ENCODE peak calls at places on chromosomes 12 and 14, in nine cellular contexts. T is brain microvascular endothelial cell; E is ovary; N is CD8-positive, alpha-beta memory T cell; C is uterus; Y is astrocyte; Q is CD8-positive, alpha-beta T cell; J is neuronal stem cell; D is heart left ventricle. H is an unnamed sample.

GRCh38 chr12:97943359-97943758 is 480.8 kb downstream of the RMST start:
- DNase-seq in E (no peak), T (no peak), Y (no peak), D (no peak), C (no peak), J (no peak), Q (no peak), N (no peak), H (no peak)

GRCh38 chr14:54166049-54166950 is 209.7 kb upstream of the BMP4 start:
- DNase-seq in N (no peak), C (no peak), Q (no peak), J (no peak), T (no peak), Y (no peak), D (no peak), E (no peak), H (no peak)

GRCh38 chr12:89468648-89469326 is 55.8 kb downstream of the GALNT4 start:
- DNase-seq in N (no peak), C (no peak), J (no peak), Q (no peak), T (no peak), D (no peak), Y (no peak), E (no peak), H (no peak)

GRCh38 chr12:44078273-44078672 is 242.4 kb downstream of the TMEM117 start:
- DNase-seq in N (no peak), T (no peak), E (no peak), C (no peak), J (no peak), Y (no peak), Q (no peak), D (no peak), H (no peak)

GRCh38 chr12:38484821-38485220 is 168.2 kb downstream of the ALG10B start:
- DNase-seq in T (no peak), D (no peak), Y (no peak), J (no peak), Q (no peak), E (no peak), N (no peak), C (no peak), H (no peak)

GRCh38 chr12:6326316-6326959 is 15.4 kb downstream of the TNFRSF1A start:
- DNase-seq in D (peak; percentile 68), E (peak; percentile 77), C (peak; percentile 75), Q (no peak), Y (no peak), J (no peak), N (no peak), T (peak; percentile 44), H (peak; percentile 69)

GRCh38 chr14:36658091-36659009 is 3.3 kb upstream of the PAX9 start:
- DNase-seq in Y (no peak), J (no peak), N (no peak), E (no peak), D (no peak), C (no peak), T (no peak), Q (no peak), H (no peak)

GRCh38 chr12:92396647-92397258 is 251.1 kb upstream of the BTG1 start:
- DNase-seq in D (no peak), E (no peak), T (peak; percentile 63), Q (no peak), N (no peak), C (no peak), Y (peak; percentile 62), J (no peak), H (peak; percentile 71)

GRCh38 chr12:50043854-50044253 is 13.5 kb upstream of the ASIC1 start:
- DNase-seq in D (no peak), J (no peak), N (no peak), E (no peak), Y (no peak), C (no peak), T (no peak), Q (no peak), H (no peak)

GRCh38 chr14:25086081-25086480 is 36.1 kb upstream of the STXBP6 start:
- DNase-seq in Q (no peak), C (no peak), Y (no peak), N (no peak), J (no peak), T (no peak), E (no peak), D (no peak), H (no peak)

GRCh38 chr12:131204416-131205311 is 251.0 kb downstream of the ADGRD1 start:
- DNase-seq in T (no peak), N (no peak), Q (no peak), D (no peak), Y (no peak), E (no peak), C (no peak), J (no peak), H (no peak)

GRCh38 chr14:26841920-26842741 is 244.3 kb upstream of the NOVA1 start:
- DNase-seq in C (peak; percentile 66), Y (peak; percentile 98), D (peak; percentile 38), E (peak; percentile 32), T (peak; percentile 53), Q (no peak), N (no peak), J (no peak), H (no peak)

GRCh38 chr12:47795121-47795813 is 22.2 kb downstream of the SLC48A1 start:
- DNase-seq in N (no peak), J (no peak), Y (no peak), C (no peak), Q (no peak), T (no peak), E (no peak), D (no peak), H (no peak)

GRCh38 chr12:91381309-91381804 is 198.7 kb upstream of the DCN start:
- DNase-seq in E (peak; percentile 36), J (peak; percentile 84), Y (peak; percentile 86), N (no peak), D (peak; percentile 70), C (peak; percentile 38), T (peak; percentile 83), Q (no peak), H (peak; percentile 85)

GRCh38 chr14:55578511-55578910 is 1.5 kb upstream of the KTN1 start:
- DNase-seq in Y (no peak), N (no peak), C (no peak), E (no peak), T (no peak), D (no peak), J (no peak), Q (no peak), H (peak; percentile 7)

GRCh38 chr12:124296916-124297351 is 2.0 kb downstream of the RFLNA start:
- DNase-seq in Q (no peak), C (no peak), E (no peak), D (no peak), T (no peak), Y (no peak), J (no peak), N (no peak), H (no peak)
- H3K4me3 ChIP-seq in Q (no peak overlapping the region), C (no peak overlapping the region), E (no peak overlapping the region), D (no peak overlapping the region), T (no peak overlapping the region), Y (peak overlapping the region; percentile 48), J (peak overlapping the region; percentile 42), N (no peak overlapping the region), H (peak overlapping the region; percentile 91)

GRCh38 chr12:10715491-10715890 is 7.6 kb downstream of the YBX3 start:
- DNase-seq in Y (no peak), C (no peak), E (no peak), N (no peak), J (no peak), Q (no peak), D (no peak), T (no peak), H (no peak)
- H3K36me3 ChIP-seq in Y (peaks cover 39% of the 10 kb centered on the region), C (no peaks in the 10 kb centered on the region), E (no peaks in the 10 kb centered on the region), N (no peaks in the 10 kb centered on the region), J (peaks cover 6% of the 10 kb centered on the region), Q (no peaks in the 10 kb centered on the region), D (peaks cover 58% of the 10 kb centered on the region), T (peaks cover 27% of the 10 kb centered on the region), H (peaks cover 36% of the 10 kb centered on the region)

GRCh38 chr14:102775855-102776760 is 1.1 kb upstream of the TRAF3 start:
- DNase-seq in E (no peak), T (peak; percentile 76), J (no peak), D (no peak), C (peak; percentile 32), Q (peak; percentile 14), Y (peak; percentile 77), N (no peak), H (peak; percentile 17)

GRCh38 chr14:102777711-102778615 is 714 bp downstream of the TRAF3 start:
- DNase-seq in N (peak; percentile 12), J (no peak), T (peak; percentile 14), D (peak; percentile 9), Y (peak; percentile 47), C (peak; percentile 21), Q (peak; percentile 23), E (peak; percentile 58), H (peak; percentile 27)

GRCh38 chr14:102772781-102773570 is 4.3 kb upstream of the TRAF3 start:
- DNase-seq in Q (no peak), C (no peak), N (no peak), T (no peak), D (no peak), J (no peak), E (no peak), Y (no peak), H (no peak)

GRCh38 chr14:102776761-102777710 is at the start of gene TRAF3:
- DNase-seq in E (peak; percentile 83), C (peak; percentile 69), D (peak; percentile 72), Y (peak; percentile 47), N (peak; percentile 84), J (no peak), Q (peak; percentile 81), T (peak; percentile 40), H (peak; percentile 59)

DNA sequence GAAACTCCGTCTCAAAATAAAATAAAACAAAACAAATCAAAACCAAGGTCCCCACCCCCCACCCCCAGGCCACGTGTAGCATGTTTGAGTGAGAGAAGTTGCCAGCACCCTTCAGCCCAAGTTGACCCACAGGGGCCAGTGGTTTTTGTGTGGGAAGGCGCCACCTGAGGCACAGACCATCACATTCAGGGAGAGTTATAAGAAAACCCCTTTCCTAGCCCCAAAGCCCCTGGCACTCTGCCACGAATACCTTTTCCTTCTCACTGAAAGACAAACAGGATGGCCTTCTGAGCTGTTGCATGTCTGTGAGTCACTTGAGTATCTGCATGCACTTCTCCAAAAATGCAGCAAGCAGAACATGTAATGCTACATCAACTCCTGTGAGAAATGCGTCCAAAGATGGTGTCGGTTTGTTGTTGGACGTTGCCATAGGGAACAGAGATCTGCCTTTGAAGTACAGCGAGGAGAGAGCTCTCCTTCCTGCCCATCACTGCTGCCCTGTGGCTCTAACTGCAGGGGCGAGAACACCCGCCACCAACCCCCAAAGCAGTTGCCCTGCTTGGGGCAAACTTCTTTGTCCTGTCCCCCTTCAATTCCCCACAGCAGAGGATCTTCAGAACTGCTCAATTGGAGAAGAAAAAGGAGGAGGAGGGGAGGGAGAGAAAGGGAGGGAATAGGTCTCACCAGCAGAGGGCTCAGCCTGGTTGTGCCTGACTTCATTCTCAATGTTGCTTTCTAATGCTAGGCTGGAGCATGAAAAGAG is 2.7 kb upstream of the TRAF3 start:
- DNase-seq in D (peak; percentile 35), Q (peak; percentile 65), T (peak; percentile 89), E (peak; percentile 58), J (no peak), N (peak; percentile 30), C (peak; percentile 42), Y (peak; percentile 69), H (peak; percentile 44)
- H3K4me3 ChIP-seq in D (no peak overlapping the region), Q (no peak overlapping the region), T (peak overlapping the region; percentile 0), E (no peak overlapping the region), J (peak overlapping the region; percentile 28), N (no peak overlapping the region), C (no peak overlapping the region), Y (peak overlapping the region; percentile 29), H (no peak overlapping the region)

DNA sequence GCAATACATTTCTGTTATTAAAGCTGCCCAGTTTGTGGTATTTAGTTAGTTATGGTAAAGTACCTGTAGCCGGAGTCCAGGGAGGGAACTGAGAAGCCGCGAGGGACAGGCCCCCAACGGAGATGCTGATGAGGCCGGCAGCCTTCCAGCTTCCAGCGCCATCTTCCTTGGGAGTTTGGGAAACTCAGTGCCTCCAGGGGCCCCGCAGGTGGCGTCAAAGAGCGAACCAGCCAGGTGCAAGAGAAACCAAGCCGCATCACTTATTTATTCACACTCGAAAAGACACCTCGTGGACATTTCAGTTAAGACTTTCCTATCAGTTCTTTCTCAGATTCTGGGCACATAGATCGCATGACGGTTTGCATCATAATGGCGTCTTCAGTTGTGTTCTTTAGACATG is 216.6 kb downstream of the GLT1D1 start:
- DNase-seq in E (no peak), C (no peak), J (no peak), Y (no peak), N (no peak), D (no peak), Q (no peak), T (no peak), H (no peak)
- H3K36me3 ChIP-seq in E (no peaks in the 10 kb centered on the region), C (no peaks in the 10 kb centered on the region), J (no peaks in the 10 kb centered on the region), Y (no peaks in the 10 kb centered on the region), N (no peaks in the 10 kb centered on the region), D (no peaks in the 10 kb centered on the region), Q (no peaks in the 10 kb centered on the region), T (no peaks in the 10 kb centered on the region), H (no peaks in the 10 kb centered on the region)

H was measured in SJCRH30.